ENCODE peak calls at places on chromosomes 16 and 17, in six cellular contexts. Z is T-cell, C is hippocampal formation, Y is WTC11, M is endodermal cell, T is Peyer's patch. G is an unnamed sample.

GRCh38 chr17:81455387-81455786 is 57.2 kb downstream of the ACTG1 start:
- DNase-seq in Z (peak), C (no peak), Y (no peak), M (no peak), T (no peak), G (no peak)

GRCh38 chr16:69660166-69660565 is 66.2 kb downstream of the NQO1 start:
- DNase-seq in Z (no peak), C (no peak), Y (no peak), M (no peak), T (no peak), G (no peak)

GRCh38 chr16:69166221-69166833 is 20.6 kb upstream of the SNTB2 start:
- DNase-seq in Z (peak), C (no peak), Y (no peak), M (no peak), T (no peak), G (no peak)

GRCh38 chr16:72997141-72997542 is 50.8 kb downstream of the ZFHX3 start:
- DNase-seq in Z (no peak), C (no peak), Y (no peak), M (no peak), T (no peak), G (no peak)

GRCh38 chr16:84724619-84725307 is 25.0 kb downstream of the USP10 start:
- DNase-seq in Z (no peak), C (no peak), Y (no peak), M (no peak), T (no peak), G (no peak)

GRCh38 chr16:8568231-8568617 is 22.1 kb downstream of the TMEM114 start:
- DNase-seq in Z (no peak), C (no peak), Y (no peak), M (no peak), T (no peak), G (no peak)

GRCh38 chr16:88639231-88640038 is 1.1 kb downstream of the IL17C start:
- DNase-seq in Z (no peak), C (no peak), Y (peak), M (peak), T (peak), G (no peak)

GRCh38 chr17:8726951-8727555 is 17.6 kb downstream of the CCDC42 start:
- DNase-seq in Z (no peak), C (no peak), Y (no peak), M (peak), T (no peak), G (no peak)

GRCh38 chr16:4754865-4755264 is 12.1 kb downstream of the ZNF500 start:
- DNase-seq in Z (no peak), C (no peak), Y (no peak), M (no peak), T (no peak), G (no peak)

GRCh38 chr16:2874584-2875362 is 8.2 kb upstream of the FLYWCH2 start:
- DNase-seq in Z (peak), C (peak), Y (peak), M (peak), T (peak), G (peak)

GRCh38 chr17:73401911-73402310 is 90.1 kb upstream of the CDC42EP4 start:
- DNase-seq in Z (peak), C (no peak), Y (peak), M (peak), T (no peak), G (peak)

GRCh38 chr16:4915226-4915761 is 21.7 kb downstream of the PPL start:
- DNase-seq in Z (no peak), C (no peak), Y (no peak), M (no peak), T (no peak), G (no peak)